ENCODE peak calls at places on chromosomes 3 and 15, in five cellular contexts. C, B, H, U and E are unnamed samples.
A peak's percentile ranks its signal among the peaks of the same experiment; 100 is the strongest.

GRCh38 chr3:70703305-70704102 is 391.1 kb upstream of the MDFIC2 start:
- DNase-seq in C (no peak), B (no peak), H (no peak), U (no peak), E (peak; percentile 88)

GRCh38 chr15:60651155-60651554 is 172.2 kb upstream of the ICE2 start:
- DNase-seq in C (no peak), B (peak; percentile 27), H (no peak), U (no peak), E (no peak)

GRCh38 chr15:31537770-31538592 is 211.3 kb downstream of the KLF13 start:
- DNase-seq in C (peak; percentile 49), B (no peak), H (no peak), U (no peak), E (no peak)

GRCh38 chr3:50573566-50574279 is 4.4 kb downstream of the HEMK1 start:
- DNase-seq in C (no peak), B (no peak), H (no peak), U (no peak), E (no peak)

GRCh38 chr3:183178833-183179549 is 16.5 kb upstream of the LAMP3 start:
- DNase-seq in C (no peak), B (peak; percentile 48), H (no peak), U (peak; percentile 23), E (no peak)

GRCh38 chr3:194472290-194472920 is 14.4 kb downstream of the ATP13A3 start:
- DNase-seq in C (no peak), B (peak; percentile 82), H (peak; percentile 82), U (peak; percentile 66), E (peak; percentile 61)

GRCh38 chr3:14549256-14549931 is 9.3 kb upstream of the GRIP2 start:
- DNase-seq in C (no peak), B (no peak), H (peak; percentile 25), U (no peak), E (no peak)

GRCh38 chr3:187610926-187611545 is 59.2 kb downstream of the SST start:
- DNase-seq in C (no peak), B (peak; percentile 5), H (peak; percentile 6), U (no peak), E (no peak)

GRCh38 chr3:16072420-16073110 is 101.9 kb upstream of the GALNT15 start:
- DNase-seq in C (no peak), B (no peak), H (peak; percentile 82), U (no peak), E (no peak)

GRCh38 chr15:48566669-48567068 is 78.8 kb downstream of the FBN1 start:
- DNase-seq in C (no peak), B (peak; percentile 81), H (peak; percentile 65), U (no peak), E (no peak)

GRCh38 chr15:96351801-96352593 is 21.5 kb downstream of the NR2F2 start:
- DNase-seq in C (no peak), B (no peak), H (no peak), U (no peak), E (no peak)

GRCh38 chr3:74001481-74001880 is 376.7 kb upstream of the PDZRN3 start:
- DNase-seq in C (no peak), B (no peak), H (no peak), U (no peak), E (no peak)

GRCh38 chr3:194318511-194319161 is 32.5 kb downstream of the CPN2 start:
- DNase-seq in C (no peak), B (no peak), H (no peak), U (no peak), E (no peak)

GRCh38 chr15:70566047-70566835 is 197.1 kb downstream of the UACA start:
- DNase-seq in C (no peak), B (no peak), H (no peak), U (no peak), E (no peak)

GRCh38 chr15:99130765-99131440 is 26.0 kb downstream of the SYNM start:
- DNase-seq in C (no peak), B (no peak), H (no peak), U (no peak), E (no peak)

GRCh38 chr15:99130314-99130713 is 25.4 kb downstream of the SYNM start:
- DNase-seq in C (no peak), B (no peak), H (no peak), U (no peak), E (no peak)

GRCh38 chr15:99127773-99128172 is 22.9 kb downstream of the SYNM start:
- DNase-seq in C (no peak), B (no peak), H (no peak), U (no peak), E (no peak)

GRCh38 chr15:99128411-99128810 is 23.5 kb downstream of the SYNM start:
- DNase-seq in C (no peak), B (no peak), H (no peak), U (no peak), E (no peak)

GRCh38 chr15:99129644-99130043 is 24.8 kb downstream of the SYNM start:
- DNase-seq in C (no peak), B (no peak), H (no peak), U (no peak), E (no peak)
- H3K4me1 ChIP-seq in C (peaks cover 7% of the 10 kb centered on the region), B (peaks cover 10% of the 10 kb centered on the region), H (peaks cover 4% of the 10 kb centered on the region), U (peaks cover 28% of the 10 kb centered on the region), E (no peaks in the 10 kb centered on the region)

GRCh38 chr3:10178892-10179291 is 14.2 kb downstream of the IRAK2 start:
- DNase-seq in C (no peak), B (no peak), H (no peak), U (no peak), E (no peak)
- H3K4me1 ChIP-seq in C (peaks cover 2% of the 10 kb centered on the region), B (no peaks in the 10 kb centered on the region), H (peaks cover 2% of the 10 kb centered on the region), U (peaks cover 6% of the 10 kb centered on the region), E (peaks cover 2% of the 10 kb centered on the region)

GRCh38 chr15:72199721-72200212 is 2.2 kb upstream of the GRAMD2A start:
- DNase-seq in C (no peak), B (peak; percentile 81), H (peak; percentile 71), U (peak; percentile 88), E (peak; percentile 58)
- H3K4me1 ChIP-seq in C (peaks cover 19% of the 10 kb centered on the region), B (peaks cover 9% of the 10 kb centered on the region), H (peaks cover 2% of the 10 kb centered on the region), U (peaks cover 45% of the 10 kb centered on the region), E (peaks cover 13% of the 10 kb centered on the region)

DNA sequence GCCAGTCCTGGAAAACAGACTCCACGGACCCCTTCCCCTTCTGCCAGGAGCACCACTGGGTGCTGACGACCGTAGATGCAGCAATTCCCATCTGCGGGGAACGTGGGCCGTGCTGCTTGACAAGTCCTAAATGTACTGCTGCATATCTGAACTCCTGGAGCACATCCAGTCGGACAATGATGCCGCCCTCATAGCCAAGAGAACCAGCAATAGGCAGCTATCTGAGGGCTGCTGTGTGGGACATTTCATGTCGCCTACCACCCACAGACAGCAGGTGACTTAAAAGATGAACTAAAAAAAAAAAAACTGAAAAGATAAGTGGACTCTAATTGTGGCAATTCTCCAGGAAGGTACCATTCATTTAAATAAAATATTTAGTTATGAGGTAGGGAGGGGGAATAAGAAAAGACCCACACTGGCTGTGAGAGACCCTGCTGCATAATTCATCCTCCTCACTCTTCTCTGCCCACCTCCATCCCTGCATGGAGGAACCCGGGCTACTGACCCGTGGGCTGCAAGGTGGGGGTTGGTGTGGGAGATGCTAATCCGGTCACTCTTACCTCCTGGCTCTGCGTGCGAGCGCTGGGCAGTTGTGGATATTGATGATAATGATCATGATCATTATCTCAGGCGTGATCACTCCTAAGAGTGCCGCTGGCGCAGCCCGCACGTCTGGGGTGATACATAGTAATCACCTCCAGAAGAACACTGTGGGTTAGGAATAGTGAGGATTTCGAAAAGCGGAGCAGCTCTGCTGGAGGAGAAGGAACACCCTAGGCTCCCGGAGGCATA is 28.3 kb downstream of the ALS2CL start:
- DNase-seq in C (no peak), B (no peak), H (peak; percentile 13), U (no peak), E (no peak)
- H3K4me1 ChIP-seq in C (peaks cover 12% of the 10 kb centered on the region), B (peaks cover 11% of the 10 kb centered on the region), H (peaks cover 23% of the 10 kb centered on the region), U (peaks cover 30% of the 10 kb centered on the region), E (peaks cover 12% of the 10 kb centered on the region)

GRCh38 chr3:125593991-125594574 is 1.2 kb downstream of the OSBPL11 start:
- DNase-seq in C (no peak), B (peak; percentile 30), H (no peak), U (no peak), E (peak; percentile 23)

GRCh38 chr3:125591116-125591755 is 4.1 kb downstream of the OSBPL11 start:
- DNase-seq in C (no peak), B (peak; percentile 16), H (peak; percentile 11), U (no peak), E (no peak)

GRCh38 chr3:125589743-125590142 is 5.6 kb downstream of the OSBPL11 start:
- DNase-seq in C (no peak), B (peak; percentile 21), H (no peak), U (no peak), E (no peak)

DNA sequence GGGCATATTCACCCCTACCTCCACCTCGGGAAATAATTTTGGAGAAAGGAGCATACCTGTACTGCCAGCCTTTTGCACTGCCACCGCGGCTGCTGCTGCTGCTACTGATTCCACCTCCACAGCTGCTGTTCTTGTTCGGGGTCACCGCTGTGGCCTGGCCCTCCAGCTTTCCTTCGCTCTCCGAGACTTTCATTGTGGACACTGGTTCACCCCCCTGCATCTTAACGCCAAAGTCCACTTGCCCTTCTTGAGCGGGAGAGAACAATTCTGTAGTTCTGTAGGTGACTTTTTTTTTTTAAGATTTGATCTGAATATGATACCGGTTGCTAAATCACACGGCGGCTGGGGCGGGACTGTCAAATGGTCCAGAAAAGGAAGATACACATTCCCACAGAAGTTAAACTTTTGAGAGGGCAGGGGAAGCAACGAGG is 701 bp downstream of the OSBPL11 start:
- DNase-seq in C (no peak), B (peak; percentile 6), H (peak; percentile 22), U (peak; percentile 35), E (no peak)
- H3K4me1 ChIP-seq in C (peaks cover 12% of the 10 kb centered on the region), B (peaks cover 29% of the 10 kb centered on the region), H (no peaks in the 10 kb centered on the region), U (peaks cover 58% of the 10 kb centered on the region), E (no peaks in the 10 kb centered on the region)

DNA sequence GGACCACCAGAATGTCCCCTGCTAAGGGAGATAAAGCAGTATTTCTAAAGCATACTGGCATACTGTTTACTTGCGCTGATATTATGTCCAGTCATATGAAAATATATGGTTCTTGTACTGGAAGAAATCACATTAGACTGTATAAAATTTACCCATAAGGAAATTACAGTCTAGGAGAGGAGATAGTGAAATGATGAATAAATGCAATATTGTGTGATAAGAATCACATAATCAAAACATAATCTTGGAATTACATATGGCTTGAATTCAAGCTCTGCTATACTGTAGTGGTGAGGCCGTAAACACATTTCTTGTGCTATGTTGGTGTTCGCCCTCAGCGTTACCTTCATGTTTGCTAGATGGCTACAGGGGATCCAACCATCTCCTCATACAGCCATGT is 20.7 kb upstream of the TGFBR2 start:
- DNase-seq in C (no peak), B (no peak), H (no peak), U (no peak), E (no peak)
- H3K4me1 ChIP-seq in C (peaks cover 9% of the 10 kb centered on the region), B (no peaks in the 10 kb centered on the region), H (no peaks in the 10 kb centered on the region), U (no peaks in the 10 kb centered on the region), E (no peaks in the 10 kb centered on the region)

GRCh38 chr3:149291178-149291577 is 42.3 kb downstream of the TM4SF18 start:
- DNase-seq in C (no peak), B (no peak), H (no peak), U (no peak), E (no peak)
- H3K4me1 ChIP-seq in C (no peaks in the 10 kb centered on the region), B (no peaks in the 10 kb centered on the region), H (no peaks in the 10 kb centered on the region), U (no peaks in the 10 kb centered on the region), E (no peaks in the 10 kb centered on the region)